ENCODE peak calls at places on chromosomes 5 and 9, in nine cellular contexts. One of them, this sample, is unnamed.

GRCh38 chr5:68392608-68393007 is 177.1 kb downstream of the PIK3R1 start:
- DNase-seq in stimulated activated CD8-positive, alpha-beta memory T cell treated with anti-CD3 and anti-CD28 coated beads, Interleukin-2, amount 100 ng/mL, for 48 hours: no peak
- DNase-seq in ACHN: no peak
- DNase-seq in neuronal stem cell: no peak
- DNase-seq in activated CD4-positive, alpha-beta T cell treated with anti-CD3 and anti-CD28 coated beads for 36 hours: no peak
- DNase-seq in T-helper 2 cell: no peak
- DNase-seq in AG04450: no peak
- DNase-seq in T-helper 1 cell: no peak
- DNase-seq in amniotic stem cell: no peak
- DNase-seq in this sample: no peak

GRCh38 chr5:93378073-93378472 is 202.9 kb downstream of the NR2F1-AS1 start:
- DNase-seq in T-helper 2 cell: no peak
- DNase-seq in AG04450: peak; percentile 55
- DNase-seq in ACHN: no peak
- DNase-seq in amniotic stem cell: peak; percentile 6
- DNase-seq in stimulated activated CD8-positive, alpha-beta memory T cell treated with anti-CD3 and anti-CD28 coated beads, Interleukin-2, amount 100 ng/mL, for 48 hours: no peak
- DNase-seq in T-helper 1 cell: no peak
- DNase-seq in neuronal stem cell: no peak
- DNase-seq in activated CD4-positive, alpha-beta T cell treated with anti-CD3 and anti-CD28 coated beads for 36 hours: no peak
- DNase-seq in this sample: no peak

GRCh38 chr9:20786807-20787206 is 102.7 kb downstream of the FOCAD start:
- DNase-seq in T-helper 2 cell: no peak
- DNase-seq in stimulated activated CD8-positive, alpha-beta memory T cell treated with anti-CD3 and anti-CD28 coated beads, Interleukin-2, amount 100 ng/mL, for 48 hours: no peak
- DNase-seq in ACHN: no peak
- DNase-seq in amniotic stem cell: no peak
- DNase-seq in activated CD4-positive, alpha-beta T cell treated with anti-CD3 and anti-CD28 coated beads for 36 hours: no peak
- DNase-seq in neuronal stem cell: no peak
- DNase-seq in AG04450: no peak
- DNase-seq in T-helper 1 cell: no peak
- DNase-seq in this sample: no peak

GRCh38 chr9:78325343-78325742 is 28.4 kb downstream of the PSAT1 start:
- DNase-seq in T-helper 1 cell: no peak
- DNase-seq in neuronal stem cell: no peak
- DNase-seq in stimulated activated CD8-positive, alpha-beta memory T cell treated with anti-CD3 and anti-CD28 coated beads, Interleukin-2, amount 100 ng/mL, for 48 hours: no peak
- DNase-seq in activated CD4-positive, alpha-beta T cell treated with anti-CD3 and anti-CD28 coated beads for 36 hours: no peak
- DNase-seq in AG04450: no peak
- DNase-seq in T-helper 2 cell: no peak
- DNase-seq in ACHN: no peak
- DNase-seq in amniotic stem cell: no peak
- DNase-seq in this sample: peak; percentile 43

GRCh38 chr9:109329274-109330258 is 8.7 kb upstream of the EPB41L4B start:
- DNase-seq in stimulated activated CD8-positive, alpha-beta memory T cell treated with anti-CD3 and anti-CD28 coated beads, Interleukin-2, amount 100 ng/mL, for 48 hours: no peak
- DNase-seq in activated CD4-positive, alpha-beta T cell treated with anti-CD3 and anti-CD28 coated beads for 36 hours: no peak
- DNase-seq in AG04450: no peak
- DNase-seq in ACHN: no peak
- DNase-seq in T-helper 2 cell: no peak
- DNase-seq in amniotic stem cell: no peak
- DNase-seq in T-helper 1 cell: no peak
- DNase-seq in neuronal stem cell: no peak
- DNase-seq in this sample: no peak

GRCh38 chr9:109880276-109881169 is 100.5 kb downstream of the PALM2AKAP2 start:
- DNase-seq in activated CD4-positive, alpha-beta T cell treated with anti-CD3 and anti-CD28 coated beads for 36 hours: peak; percentile 50
- DNase-seq in T-helper 2 cell: no peak
- DNase-seq in T-helper 1 cell: no peak
- DNase-seq in ACHN: peak; percentile 10
- DNase-seq in amniotic stem cell: no peak
- DNase-seq in AG04450: no peak
- DNase-seq in stimulated activated CD8-positive, alpha-beta memory T cell treated with anti-CD3 and anti-CD28 coated beads, Interleukin-2, amount 100 ng/mL, for 48 hours: no peak
- DNase-seq in neuronal stem cell: peak; percentile 9
- DNase-seq in this sample: no peak

GRCh38 chr9:131262327-131263032 is 13.8 kb downstream of the FAM78A start:
- DNase-seq in amniotic stem cell: no peak
- DNase-seq in T-helper 2 cell: no peak
- DNase-seq in ACHN: no peak
- DNase-seq in T-helper 1 cell: no peak
- DNase-seq in neuronal stem cell: no peak
- DNase-seq in AG04450: no peak
- DNase-seq in stimulated activated CD8-positive, alpha-beta memory T cell treated with anti-CD3 and anti-CD28 coated beads, Interleukin-2, amount 100 ng/mL, for 48 hours: no peak
- DNase-seq in activated CD4-positive, alpha-beta T cell treated with anti-CD3 and anti-CD28 coated beads for 36 hours: peak; percentile 9
- DNase-seq in this sample: no peak

GRCh38 chr5:179833709-179834070 is 13.0 kb downstream of the SQSTM1 start:
- DNase-seq in T-helper 1 cell: no peak
- DNase-seq in ACHN: no peak
- DNase-seq in amniotic stem cell: no peak
- DNase-seq in stimulated activated CD8-positive, alpha-beta memory T cell treated with anti-CD3 and anti-CD28 coated beads, Interleukin-2, amount 100 ng/mL, for 48 hours: no peak
- DNase-seq in neuronal stem cell: no peak
- DNase-seq in AG04450: no peak
- DNase-seq in T-helper 2 cell: no peak
- DNase-seq in activated CD4-positive, alpha-beta T cell treated with anti-CD3 and anti-CD28 coated beads for 36 hours: no peak
- DNase-seq in this sample: no peak

GRCh38 chr5:127562252-127562651 is 44.8 kb downstream of the PRRC1 start:
- DNase-seq in stimulated activated CD8-positive, alpha-beta memory T cell treated with anti-CD3 and anti-CD28 coated beads, Interleukin-2, amount 100 ng/mL, for 48 hours: no peak
- DNase-seq in ACHN: peak; percentile 16
- DNase-seq in neuronal stem cell: peak; percentile 8
- DNase-seq in amniotic stem cell: no peak
- DNase-seq in T-helper 1 cell: no peak
- DNase-seq in T-helper 2 cell: no peak
- DNase-seq in activated CD4-positive, alpha-beta T cell treated with anti-CD3 and anti-CD28 coated beads for 36 hours: no peak
- DNase-seq in AG04450: no peak
- DNase-seq in this sample: no peak

GRCh38 chr5:94544031-94544650 is 74.3 kb downstream of the KIAA0825 start:
- DNase-seq in neuronal stem cell: no peak
- DNase-seq in T-helper 2 cell: no peak
- DNase-seq in ACHN: no peak
- DNase-seq in amniotic stem cell: no peak
- DNase-seq in stimulated activated CD8-positive, alpha-beta memory T cell treated with anti-CD3 and anti-CD28 coated beads, Interleukin-2, amount 100 ng/mL, for 48 hours: no peak
- DNase-seq in T-helper 1 cell: no peak
- DNase-seq in activated CD4-positive, alpha-beta T cell treated with anti-CD3 and anti-CD28 coated beads for 36 hours: no peak
- DNase-seq in AG04450: no peak
- DNase-seq in this sample: no peak

GRCh38 chr9:109918359-109919163 is 138.6 kb downstream of the PALM2AKAP2 start:
- DNase-seq in T-helper 2 cell: no peak
- DNase-seq in ACHN: no peak
- DNase-seq in AG04450: no peak
- DNase-seq in amniotic stem cell: no peak
- DNase-seq in activated CD4-positive, alpha-beta T cell treated with anti-CD3 and anti-CD28 coated beads for 36 hours: peak; percentile 65
- DNase-seq in T-helper 1 cell: no peak
- DNase-seq in neuronal stem cell: no peak
- DNase-seq in stimulated activated CD8-positive, alpha-beta memory T cell treated with anti-CD3 and anti-CD28 coated beads, Interleukin-2, amount 100 ng/mL, for 48 hours: peak; percentile 33
- DNase-seq in this sample: no peak

GRCh38 chr5:167783145-167783817 is 508.2 kb upstream of the WWC1 start:
- DNase-seq in T-helper 1 cell: no peak
- DNase-seq in T-helper 2 cell: no peak
- DNase-seq in ACHN: no peak
- DNase-seq in stimulated activated CD8-positive, alpha-beta memory T cell treated with anti-CD3 and anti-CD28 coated beads, Interleukin-2, amount 100 ng/mL, for 48 hours: no peak
- DNase-seq in AG04450: peak; percentile 21
- DNase-seq in neuronal stem cell: no peak
- DNase-seq in activated CD4-positive, alpha-beta T cell treated with anti-CD3 and anti-CD28 coated beads for 36 hours: no peak
- DNase-seq in amniotic stem cell: no peak
- DNase-seq in this sample: no peak

GRCh38 chr9:7879551-7880245 is 80.1 kb upstream of the DMAC1 start:
- DNase-seq in T-helper 1 cell: no peak
- DNase-seq in T-helper 2 cell: peak; percentile 53
- DNase-seq in activated CD4-positive, alpha-beta T cell treated with anti-CD3 and anti-CD28 coated beads for 36 hours: peak; percentile 72
- DNase-seq in AG04450: no peak
- DNase-seq in neuronal stem cell: peak; percentile 42
- DNase-seq in amniotic stem cell: no peak
- DNase-seq in stimulated activated CD8-positive, alpha-beta memory T cell treated with anti-CD3 and anti-CD28 coated beads, Interleukin-2, amount 100 ng/mL, for 48 hours: peak; percentile 19
- DNase-seq in ACHN: peak; percentile 39
- DNase-seq in this sample: no peak

GRCh38 chr9:127126981-127127380 is 4.5 kb upstream of the ANGPTL2 start:
- DNase-seq in ACHN: no peak
- DNase-seq in T-helper 2 cell: no peak
- DNase-seq in neuronal stem cell: no peak
- DNase-seq in stimulated activated CD8-positive, alpha-beta memory T cell treated with anti-CD3 and anti-CD28 coated beads, Interleukin-2, amount 100 ng/mL, for 48 hours: no peak
- DNase-seq in T-helper 1 cell: no peak
- DNase-seq in amniotic stem cell: no peak
- DNase-seq in AG04450: no peak
- DNase-seq in activated CD4-positive, alpha-beta T cell treated with anti-CD3 and anti-CD28 coated beads for 36 hours: no peak
- DNase-seq in this sample: no peak

GRCh38 chr5:139422307-139422893 is 16.9 kb downstream of the DNAJC18 start:
- DNase-seq in ACHN: peak; percentile 70
- DNase-seq in AG04450: peak; percentile 51
- DNase-seq in T-helper 2 cell: peak; percentile 50
- DNase-seq in stimulated activated CD8-positive, alpha-beta memory T cell treated with anti-CD3 and anti-CD28 coated beads, Interleukin-2, amount 100 ng/mL, for 48 hours: no peak
- DNase-seq in T-helper 1 cell: peak; percentile 23
- DNase-seq in amniotic stem cell: no peak
- DNase-seq in neuronal stem cell: no peak
- DNase-seq in activated CD4-positive, alpha-beta T cell treated with anti-CD3 and anti-CD28 coated beads for 36 hours: peak; percentile 66
- DNase-seq in this sample: no peak

GRCh38 chr9:72680593-72681317 is 159.3 kb downstream of the TMC1 start:
- DNase-seq in neuronal stem cell: no peak
- DNase-seq in ACHN: no peak
- DNase-seq in activated CD4-positive, alpha-beta T cell treated with anti-CD3 and anti-CD28 coated beads for 36 hours: no peak
- DNase-seq in stimulated activated CD8-positive, alpha-beta memory T cell treated with anti-CD3 and anti-CD28 coated beads, Interleukin-2, amount 100 ng/mL, for 48 hours: no peak
- DNase-seq in amniotic stem cell: no peak
- DNase-seq in T-helper 1 cell: no peak
- DNase-seq in AG04450: no peak
- DNase-seq in T-helper 2 cell: no peak
- DNase-seq in this sample: no peak

GRCh38 chr9:71857159-71857558 is 53.8 kb downstream of the ABHD17B start:
- DNase-seq in neuronal stem cell: no peak
- DNase-seq in AG04450: no peak
- DNase-seq in T-helper 2 cell: no peak
- DNase-seq in ACHN: no peak
- DNase-seq in T-helper 1 cell: no peak
- DNase-seq in amniotic stem cell: no peak
- DNase-seq in activated CD4-positive, alpha-beta T cell treated with anti-CD3 and anti-CD28 coated beads for 36 hours: no peak
- DNase-seq in stimulated activated CD8-positive, alpha-beta memory T cell treated with anti-CD3 and anti-CD28 coated beads, Interleukin-2, amount 100 ng/mL, for 48 hours: no peak
- DNase-seq in this sample: no peak

GRCh38 chr5:2936413-2936812 is 184.9 kb upstream of the IRX2 start:
- DNase-seq in ACHN: no peak
- DNase-seq in stimulated activated CD8-positive, alpha-beta memory T cell treated with anti-CD3 and anti-CD28 coated beads, Interleukin-2, amount 100 ng/mL, for 48 hours: no peak
- DNase-seq in T-helper 1 cell: no peak
- DNase-seq in AG04450: no peak
- DNase-seq in activated CD4-positive, alpha-beta T cell treated with anti-CD3 and anti-CD28 coated beads for 36 hours: no peak
- DNase-seq in neuronal stem cell: no peak
- DNase-seq in T-helper 2 cell: no peak
- DNase-seq in amniotic stem cell: no peak
- DNase-seq in this sample: no peak

GRCh38 chr5:14686517-14686916 is 22.0 kb downstream of the OTULIN start:
- DNase-seq in activated CD4-positive, alpha-beta T cell treated with anti-CD3 and anti-CD28 coated beads for 36 hours: no peak
- DNase-seq in AG04450: no peak
- DNase-seq in neuronal stem cell: no peak
- DNase-seq in ACHN: no peak
- DNase-seq in T-helper 2 cell: no peak
- DNase-seq in amniotic stem cell: no peak
- DNase-seq in stimulated activated CD8-positive, alpha-beta memory T cell treated with anti-CD3 and anti-CD28 coated beads, Interleukin-2, amount 100 ng/mL, for 48 hours: no peak
- DNase-seq in T-helper 1 cell: no peak
- DNase-seq in this sample: no peak

GRCh38 chr5:169125571-169125970 is 175.4 kb downstream of the SLIT3 start:
- DNase-seq in AG04450: no peak
- DNase-seq in T-helper 2 cell: no peak
- DNase-seq in amniotic stem cell: no peak
- DNase-seq in ACHN: no peak
- DNase-seq in stimulated activated CD8-positive, alpha-beta memory T cell treated with anti-CD3 and anti-CD28 coated beads, Interleukin-2, amount 100 ng/mL, for 48 hours: no peak
- DNase-seq in T-helper 1 cell: no peak
- DNase-seq in activated CD4-positive, alpha-beta T cell treated with anti-CD3 and anti-CD28 coated beads for 36 hours: no peak
- DNase-seq in neuronal stem cell: no peak
- DNase-seq in this sample: no peak

GRCh38 chr5:456351-457194 is 13.6 kb downstream of the EXOC3 start:
- DNase-seq in AG04450: no peak
- DNase-seq in ACHN: no peak
- DNase-seq in T-helper 2 cell: no peak
- DNase-seq in T-helper 1 cell: no peak
- DNase-seq in neuronal stem cell: no peak
- DNase-seq in stimulated activated CD8-positive, alpha-beta memory T cell treated with anti-CD3 and anti-CD28 coated beads, Interleukin-2, amount 100 ng/mL, for 48 hours: no peak
- DNase-seq in amniotic stem cell: no peak
- DNase-seq in activated CD4-positive, alpha-beta T cell treated with anti-CD3 and anti-CD28 coated beads for 36 hours: peak; percentile 4
- DNase-seq in this sample: no peak

GRCh38 chr9:30197954-30198353 is 2186.5 kb upstream of the ACO1 start:
- DNase-seq in activated CD4-positive, alpha-beta T cell treated with anti-CD3 and anti-CD28 coated beads for 36 hours: no peak
- DNase-seq in amniotic stem cell: no peak
- DNase-seq in AG04450: no peak
- DNase-seq in ACHN: no peak
- DNase-seq in T-helper 1 cell: no peak
- DNase-seq in stimulated activated CD8-positive, alpha-beta memory T cell treated with anti-CD3 and anti-CD28 coated beads, Interleukin-2, amount 100 ng/mL, for 48 hours: no peak
- DNase-seq in T-helper 2 cell: no peak
- DNase-seq in neuronal stem cell: no peak
- DNase-seq in this sample: no peak

GRCh38 chr5:80204808-80205614 is 50.8 kb downstream of the SERINC5 start:
- DNase-seq in neuronal stem cell: no peak
- DNase-seq in T-helper 1 cell: no peak
- DNase-seq in T-helper 2 cell: no peak
- DNase-seq in stimulated activated CD8-positive, alpha-beta memory T cell treated with anti-CD3 and anti-CD28 coated beads, Interleukin-2, amount 100 ng/mL, for 48 hours: no peak
- DNase-seq in ACHN: no peak
- DNase-seq in activated CD4-positive, alpha-beta T cell treated with anti-CD3 and anti-CD28 coated beads for 36 hours: no peak
- DNase-seq in AG04450: no peak
- DNase-seq in amniotic stem cell: no peak
- DNase-seq in this sample: no peak

GRCh38 chr9:87375397-87376073 is 122.1 kb upstream of the DAPK1 start:
- DNase-seq in AG04450: no peak
- DNase-seq in stimulated activated CD8-positive, alpha-beta memory T cell treated with anti-CD3 and anti-CD28 coated beads, Interleukin-2, amount 100 ng/mL, for 48 hours: no peak
- DNase-seq in neuronal stem cell: no peak
- DNase-seq in T-helper 1 cell: no peak
- DNase-seq in amniotic stem cell: peak; percentile 33
- DNase-seq in T-helper 2 cell: no peak
- DNase-seq in activated CD4-positive, alpha-beta T cell treated with anti-CD3 and anti-CD28 coated beads for 36 hours: no peak
- DNase-seq in ACHN: no peak
- DNase-seq in this sample: no peak

GRCh38 chr5:18745591-18745987 is 1111.3 kb downstream of the TAF11L14 start:
- DNase-seq in neuronal stem cell: no peak
- DNase-seq in amniotic stem cell: no peak
- DNase-seq in AG04450: no peak
- DNase-seq in T-helper 1 cell: no peak
- DNase-seq in ACHN: peak; percentile 41
- DNase-seq in stimulated activated CD8-positive, alpha-beta memory T cell treated with anti-CD3 and anti-CD28 coated beads, Interleukin-2, amount 100 ng/mL, for 48 hours: no peak
- DNase-seq in T-helper 2 cell: no peak
- DNase-seq in activated CD4-positive, alpha-beta T cell treated with anti-CD3 and anti-CD28 coated beads for 36 hours: no peak
- DNase-seq in this sample: no peak

GRCh38 chr9:93085676-93086075 is 10.3 kb upstream of the CARD19 start:
- DNase-seq in amniotic stem cell: no peak
- DNase-seq in neuronal stem cell: no peak
- DNase-seq in AG04450: no peak
- DNase-seq in ACHN: no peak
- DNase-seq in T-helper 2 cell: no peak
- DNase-seq in stimulated activated CD8-positive, alpha-beta memory T cell treated with anti-CD3 and anti-CD28 coated beads, Interleukin-2, amount 100 ng/mL, for 48 hours: no peak
- DNase-seq in activated CD4-positive, alpha-beta T cell treated with anti-CD3 and anti-CD28 coated beads for 36 hours: no peak
- DNase-seq in T-helper 1 cell: no peak
- DNase-seq in this sample: no peak

GRCh38 chr9:137194909-137195308 is 5.6 kb downstream of the TPRN start:
- DNase-seq in stimulated activated CD8-positive, alpha-beta memory T cell treated with anti-CD3 and anti-CD28 coated beads, Interleukin-2, amount 100 ng/mL, for 48 hours: no peak
- DNase-seq in ACHN: no peak
- DNase-seq in T-helper 1 cell: no peak
- DNase-seq in T-helper 2 cell: no peak
- DNase-seq in amniotic stem cell: no peak
- DNase-seq in neuronal stem cell: no peak
- DNase-seq in AG04450: no peak
- DNase-seq in activated CD4-positive, alpha-beta T cell treated with anti-CD3 and anti-CD28 coated beads for 36 hours: no peak
- DNase-seq in this sample: no peak

GRCh38 chr5:133142782-133143181 is 91.0 kb downstream of the HSPA4 start:
- DNase-seq in activated CD4-positive, alpha-beta T cell treated with anti-CD3 and anti-CD28 coated beads for 36 hours: no peak
- DNase-seq in neuronal stem cell: no peak
- DNase-seq in amniotic stem cell: no peak
- DNase-seq in T-helper 2 cell: no peak
- DNase-seq in T-helper 1 cell: no peak
- DNase-seq in ACHN: no peak
- DNase-seq in AG04450: no peak
- DNase-seq in stimulated activated CD8-positive, alpha-beta memory T cell treated with anti-CD3 and anti-CD28 coated beads, Interleukin-2, amount 100 ng/mL, for 48 hours: no peak
- DNase-seq in this sample: no peak

GRCh38 chr5:33994845-33995244 is 10.4 kb upstream of the SLC45A2 start:
- DNase-seq in T-helper 2 cell: no peak
- DNase-seq in activated CD4-positive, alpha-beta T cell treated with anti-CD3 and anti-CD28 coated beads for 36 hours: peak; percentile 25
- DNase-seq in amniotic stem cell: no peak
- DNase-seq in T-helper 1 cell: no peak
- DNase-seq in stimulated activated CD8-positive, alpha-beta memory T cell treated with anti-CD3 and anti-CD28 coated beads, Interleukin-2, amount 100 ng/mL, for 48 hours: no peak
- DNase-seq in neuronal stem cell: no peak
- DNase-seq in AG04450: no peak
- DNase-seq in ACHN: no peak
- DNase-seq in this sample: no peak

GRCh38 chr5:88662801-88663360 is 220.1 kb downstream of the MEF2C start:
- DNase-seq in activated CD4-positive, alpha-beta T cell treated with anti-CD3 and anti-CD28 coated beads for 36 hours: no peak
- DNase-seq in T-helper 2 cell: no peak
- DNase-seq in stimulated activated CD8-positive, alpha-beta memory T cell treated with anti-CD3 and anti-CD28 coated beads, Interleukin-2, amount 100 ng/mL, for 48 hours: no peak
- DNase-seq in ACHN: no peak
- DNase-seq in neuronal stem cell: no peak
- DNase-seq in AG04450: no peak
- DNase-seq in T-helper 1 cell: no peak
- DNase-seq in amniotic stem cell: no peak
- DNase-seq in this sample: no peak

GRCh38 chr5:180771839-180772238 is 30.8 kb downstream of the MGAT1 start:
- DNase-seq in T-helper 2 cell: no peak
- DNase-seq in amniotic stem cell: no peak
- DNase-seq in ACHN: no peak
- DNase-seq in AG04450: no peak
- DNase-seq in stimulated activated CD8-positive, alpha-beta memory T cell treated with anti-CD3 and anti-CD28 coated beads, Interleukin-2, amount 100 ng/mL, for 48 hours: no peak
- DNase-seq in activated CD4-positive, alpha-beta T cell treated with anti-CD3 and anti-CD28 coated beads for 36 hours: no peak
- DNase-seq in neuronal stem cell: no peak
- DNase-seq in T-helper 1 cell: no peak
- DNase-seq in this sample: no peak